ENCODE peak calls at places on chromosomes 7 and 10, in six cellular contexts. W is nephron progenitor cell, Q is PC-3, X is colonic mucosa, U is neural progenitor cell, J is A549. C is an unnamed sample.

GRCh38 chr10:30073767-30074060 is 14.3 kb upstream of the JCAD start:
- DNase-seq in J (no peak), Q (no peak), U (no peak), X (no peak), W (no peak), C (no peak)

GRCh38 chr10:18980084-18980629 is 68.4 kb upstream of the MALRD1 start:
- DNase-seq in U (no peak), Q (no peak), J (no peak), W (no peak), X (no peak), C (no peak)

GRCh38 chr7:91182819-91183405 is 81.3 kb upstream of the FZD1 start:
- DNase-seq in W (no peak), Q (peak; percentile 27), J (no peak), U (no peak), X (no peak), C (peak; percentile 33)

GRCh38 chr7:157318015-157318706 is 18.6 kb upstream of the DNAJB6 start:
- DNase-seq in Q (peak; percentile 76), U (no peak), J (no peak), W (no peak), X (no peak), C (no peak)

GRCh38 chr10:72250666-72251065 is 23.1 kb upstream of the DDIT4 start:
- DNase-seq in U (no peak), W (no peak), X (no peak), J (peak; percentile 66), Q (no peak), C (no peak)

GRCh38 chr7:96388166-96388565 is 66.3 kb upstream of the SLC25A13 start:
- DNase-seq in X (no peak), J (no peak), U (no peak), W (no peak), Q (peak; percentile 67), C (peak; percentile 60)

GRCh38 chr10:22252286-22252800 is 34.5 kb upstream of the EBLN1 start:
- DNase-seq in J (no peak), W (peak; percentile 50), Q (no peak), U (peak; percentile 57), X (peak; percentile 26), C (no peak)

GRCh38 chr7:75937958-75938786 is 23.2 kb downstream of the POR start:
- DNase-seq in U (peak; percentile 23), W (no peak), X (peak; percentile 32), J (peak; percentile 93), Q (peak; percentile 68), C (no peak)

GRCh38 chr7:17432793-17433192 is 134.3 kb downstream of the AHR start:
- DNase-seq in U (no peak), Q (peak; percentile 9), J (no peak), X (no peak), W (no peak), C (no peak)

GRCh38 chr10:17215782-17216122 is 12.3 kb upstream of the VIM start:
- DNase-seq in X (no peak), Q (no peak), U (no peak), J (no peak), W (no peak), C (no peak)

GRCh38 chr10:5155951-5156350 is 29.0 kb downstream of the AKR1C8 start:
- DNase-seq in U (no peak), X (no peak), Q (no peak), J (no peak), W (no peak), C (no peak)
- TF ChIP-seq CTCF in U (no peak), X (no peak), Q (no peak), J (no peak), W (no peak), C (no peak)

GRCh38 chr7:128939861-128940410 is 2.2 kb downstream of the IRF5 start:
- DNase-seq in W (no peak), Q (no peak), J (no peak), U (no peak), X (no peak), C (no peak)
- TF ChIP-seq CTCF in W (no peak), Q (no peak), J (no peak), U (no peak), X (no peak), C (no peak)

GRCh38 chr7:145696071-145696470 is 420.5 kb upstream of the CNTNAP2 start:
- DNase-seq in Q (no peak), X (no peak), J (no peak), U (no peak), W (no peak), C (no peak)

GRCh38 chr7:145692237-145692950 is 424.2 kb upstream of the CNTNAP2 start:
- DNase-seq in J (no peak), X (peak; percentile 27), W (no peak), U (peak; percentile 23), Q (no peak), C (peak; percentile 0)

GRCh38 chr7:145691377-145691914 is 425.2 kb upstream of the CNTNAP2 start:
- DNase-seq in Q (no peak), J (no peak), U (no peak), X (no peak), W (no peak), C (no peak)
- TF ChIP-seq CTCF in Q (no peak), J (no peak), U (no peak), X (no peak), W (no peak), C (no peak)

DNA sequence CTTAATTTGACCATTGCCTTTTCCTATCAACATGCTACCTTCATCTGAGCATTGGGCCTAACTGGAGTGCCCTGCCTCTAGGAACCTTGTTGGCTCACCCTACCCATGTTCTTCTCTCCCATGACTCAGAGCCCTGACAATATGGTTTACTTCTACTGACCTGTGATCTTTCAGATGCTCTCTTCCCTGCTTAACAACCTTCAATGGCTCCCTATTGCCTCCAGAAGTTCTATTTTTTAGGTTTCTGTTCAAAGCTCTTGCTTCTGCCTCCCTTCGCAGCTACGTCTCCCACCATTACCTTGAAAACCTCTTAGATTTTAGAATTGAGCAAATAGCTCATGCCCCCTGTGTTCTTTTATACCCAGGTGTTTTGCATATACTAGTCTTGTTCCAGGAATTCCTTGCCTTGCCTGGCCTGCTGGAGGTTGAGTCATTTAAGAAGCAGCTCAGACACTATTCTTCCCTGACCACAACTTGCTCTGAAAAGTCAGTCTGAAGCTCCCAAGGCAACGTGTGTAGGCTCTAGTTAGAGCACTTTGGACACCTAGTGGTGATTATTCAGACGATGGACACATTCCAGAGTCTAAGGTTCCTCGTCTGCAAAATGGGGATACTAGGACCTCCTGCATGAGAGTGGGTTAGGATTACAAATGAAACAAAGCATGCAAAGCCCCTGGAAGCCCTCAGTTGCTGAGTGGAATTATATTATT is 64.4 kb upstream of the EMX2 start:
- DNase-seq in Q (peak; percentile 76), W (no peak), U (peak; percentile 15), J (peak; percentile 66), X (no peak), C (peak; percentile 88)
- TF ChIP-seq CTCF in Q (peak; percentile 60), W (no peak), U (peak; percentile 32), J (peak; percentile 26), X (peak; percentile 11), C (no peak)

GRCh38 chr10:45596556-45596955 is 76.0 kb downstream of the ZFAND4 start:
- DNase-seq in X (no peak), U (no peak), Q (no peak), W (no peak), J (no peak), C (no peak)

GRCh38 chr10:45592432-45592831 is 80.1 kb downstream of the ZFAND4 start:
- DNase-seq in X (no peak), U (no peak), W (no peak), Q (no peak), J (no peak), C (no peak)

GRCh38 chr10:45593938-45594275 is 78.7 kb downstream of the ZFAND4 start:
- DNase-seq in U (no peak), W (no peak), J (no peak), X (no peak), Q (no peak), C (no peak)

GRCh38 chr10:45592926-45593325 is 79.6 kb downstream of the ZFAND4 start:
- DNase-seq in X (no peak), U (no peak), Q (no peak), W (no peak), J (no peak), C (no peak)

GRCh38 chr10:45594276-45595157 is 78.1 kb downstream of the ZFAND4 start:
- DNase-seq in U (peak; percentile 98), J (peak; percentile 95), W (peak; percentile 90), Q (peak; percentile 95), X (peak; percentile 93), C (peak; percentile 80)
- TF ChIP-seq CTCF in U (peak; percentile 2), J (no peak), W (no peak), Q (no peak), X (no peak), C (no peak)

DNA sequence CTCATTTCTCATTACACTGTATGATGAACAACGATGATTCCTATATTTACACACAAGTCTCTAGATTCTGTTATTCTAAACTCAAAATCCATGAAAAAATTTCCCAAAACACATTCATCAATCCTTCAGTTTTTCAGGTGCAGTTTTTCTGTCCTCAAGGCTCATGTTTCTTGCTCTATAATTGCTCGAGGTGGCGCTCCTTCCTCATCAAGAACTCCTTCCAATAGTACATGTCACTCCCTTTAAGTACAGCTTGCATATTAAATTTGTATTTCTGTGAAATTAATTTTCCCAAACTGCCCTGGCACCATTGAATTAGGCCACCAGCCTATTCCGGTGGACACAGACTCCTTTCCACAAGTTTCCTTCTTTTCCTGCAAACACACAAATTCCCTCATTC is 188.7 kb upstream of the MINDY3 start:
- DNase-seq in U (no peak), W (no peak), Q (peak; percentile 2), J (peak; percentile 24), X (no peak), C (no peak)
- TF ChIP-seq CTCF in U (peak; percentile 23), W (no peak), Q (peak; percentile 30), J (no peak), X (no peak), C (no peak)

DNA sequence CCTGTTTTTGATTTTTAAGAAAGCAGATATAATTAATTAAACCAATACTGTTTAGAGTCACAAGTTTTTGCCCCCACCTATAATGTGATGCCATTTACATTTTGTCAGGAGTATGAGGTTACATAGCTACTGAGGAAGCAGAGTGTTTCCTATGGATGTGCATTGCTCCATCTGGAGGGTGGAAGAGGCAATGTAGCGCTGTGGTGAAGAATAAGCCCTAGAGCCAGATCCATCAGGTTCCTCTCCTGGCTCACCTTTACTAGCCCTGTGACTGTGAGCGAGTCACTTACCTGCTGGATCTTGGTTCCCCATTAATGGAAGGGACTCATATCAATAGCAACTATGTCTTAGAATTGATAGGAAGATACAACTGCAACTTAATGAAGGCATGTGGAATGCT is 216.0 kb downstream of the GPAM start:
- DNase-seq in J (no peak), U (no peak), Q (no peak), W (no peak), X (no peak), C (no peak)
- TF ChIP-seq CTCF in J (no peak), U (no peak), Q (no peak), W (no peak), X (no peak), C (no peak)